ENCODE peak calls at places on chromosomes 4 and X, in six cellular contexts. D, S, L, W, I and E are unnamed samples.

GRCh38 chr4:38980903-38981676 is 51.1 kb downstream of the TMEM156 start:
- DNase-seq in D (no peak), W (no peak), I (no peak), S (no peak), L (no peak), E (no peak)

GRCh38 chr4:170089743-170090666 is at the start of gene AADAT:
- DNase-seq in D (peak), S (peak), W (peak), I (peak), L (no peak), E (peak)

GRCh38 chrX:69231903-69232302 is 66.7 kb upstream of the PJA1 start:
- DNase-seq in I (no peak), W (no peak), L (no peak), D (no peak), S (no peak), E (no peak)

GRCh38 chr4:165612936-165613335 is 234.1 kb downstream of the CPE start:
- DNase-seq in I (no peak), W (no peak), L (no peak), S (no peak), D (no peak), E (no peak)

GRCh38 chr4:185203380-185204237 is at the start of gene CFAP97:
- DNase-seq in D (peak), S (peak), I (peak), L (peak), W (peak), E (peak)

GRCh38 chrX:9534686-9535085 is 69.8 kb downstream of the TBL1X start:
- DNase-seq in W (no peak), S (no peak), I (no peak), L (no peak), D (no peak), E (no peak)

GRCh38 chr4:110854021-110854678 is 231.3 kb upstream of the PITX2 start:
- DNase-seq in W (no peak), D (no peak), S (peak), I (no peak), L (no peak), E (no peak)

GRCh38 chr4:138401330-138401729 is 159.2 kb upstream of the SLC7A11 start:
- DNase-seq in D (no peak), S (no peak), L (no peak), I (no peak), W (no peak), E (no peak)

GRCh38 chr4:8599657-8600056 is 7.1 kb downstream of the CPZ start:
- DNase-seq in L (no peak), S (peak), D (no peak), W (no peak), I (no peak), E (no peak)

GRCh38 chr4:8761167-8761823 is 110.3 kb downstream of the HMX1 start:
- DNase-seq in D (peak), W (no peak), S (peak), I (no peak), L (no peak), E (no peak)

GRCh38 chrX:103927030-103927429 is 35.4 kb upstream of the TMSB15B start:
- DNase-seq in D (no peak), W (no peak), L (no peak), S (no peak), I (no peak), E (no peak)

GRCh38 chrX:114162068-114162735 is 421.7 kb upstream of the HTR2C start:
- DNase-seq in W (peak), S (peak), I (no peak), L (no peak), D (no peak), E (no peak)

GRCh38 chr4:76023381-76023780 is at the start of gene CXCL10:
- DNase-seq in S (no peak), L (no peak), I (no peak), W (no peak), D (no peak), E (no peak)

GRCh38 chr4:152278505-152279301 is 257.2 kb downstream of the FBXW7 start:
- DNase-seq in L (no peak), W (no peak), S (peak), D (peak), I (no peak), E (peak)

GRCh38 chr4:79597266-79597665 is 189.2 kb upstream of the GK2 start:
- DNase-seq in S (no peak), D (no peak), L (no peak), W (no peak), I (no peak), E (no peak)

GRCh38 chr4:110357521-110357920 is 118.4 kb upstream of the ENPEP start:
- DNase-seq in W (no peak), S (no peak), L (no peak), D (no peak), I (no peak), E (no peak)

GRCh38 chrX:134692990-134693389 is 34.7 kb upstream of the PLAC1 start:
- DNase-seq in I (no peak), D (no peak), S (no peak), W (no peak), L (no peak), E (no peak)

GRCh38 chrX:151789179-151789800 is 54.7 kb downstream of the CNGA2 start:
- DNase-seq in I (no peak), S (peak), L (no peak), W (no peak), D (no peak), E (no peak)

GRCh38 chr4:25085621-25086020 is 54.9 kb upstream of the LGI2 start:
- DNase-seq in D (no peak), L (no peak), S (no peak), I (no peak), W (no peak), E (no peak)

GRCh38 chrX:18026171-18026570 is 165.1 kb upstream of the RAI2 start:
- DNase-seq in L (no peak), I (no peak), D (no peak), S (no peak), W (no peak), E (no peak)

GRCh38 chr4:53019485-53020382 is 157.6 kb downstream of the RASL11B start:
- DNase-seq in D (no peak), L (no peak), I (no peak), W (no peak), S (no peak), E (no peak)

GRCh38 chr4:158250321-158250720 is 40.0 kb downstream of the TMEM144 start:
- DNase-seq in L (no peak), S (no peak), I (no peak), W (no peak), D (no peak), E (no peak)

GRCh38 chrX:40285876-40286275 is 188.1 kb upstream of the BCOR start:
- DNase-seq in S (no peak), I (no peak), D (no peak), L (no peak), W (no peak), E (no peak)

GRCh38 chr4:142402925-142403324 is 443.2 kb downstream of the INPP4B start:
- DNase-seq in S (peak), I (no peak), D (no peak), W (no peak), L (no peak), E (no peak)

GRCh38 chr4:4667643-4668081 is 125.8 kb upstream of the STX18 start:
- DNase-seq in D (no peak), W (peak), S (no peak), L (no peak), I (no peak), E (no peak)

GRCh38 chr4:173195708-173196107 is 27.1 kb downstream of the GALNT7 start:
- DNase-seq in S (no peak), D (no peak), I (no peak), L (no peak), W (no peak), E (no peak)

GRCh38 chrX:99398578-99398977 is 1011.5 kb downstream of the PCDH19 start:
- DNase-seq in S (no peak), D (no peak), L (no peak), W (no peak), I (no peak), E (no peak)

GRCh38 chr4:185600801-185601200 is 65.5 kb upstream of the PDLIM3 start:
- DNase-seq in W (no peak), L (no peak), D (no peak), I (no peak), S (no peak), E (no peak)

GRCh38 chrX:132652871-132653270 is 164.0 kb upstream of the MBNL3 start:
- DNase-seq in D (no peak), W (no peak), S (no peak), L (no peak), I (no peak), E (no peak)

GRCh38 chr4:2096073-2096609 is 37.0 kb downstream of the NAT8L start:
- DNase-seq in L (no peak), W (no peak), I (no peak), D (no peak), S (no peak), E (no peak)

GRCh38 chr4:36394352-36394903 is 113.0 kb downstream of the DTHD1 start:
- DNase-seq in S (no peak), W (no peak), I (no peak), L (no peak), D (no peak), E (no peak)

GRCh38 chrX:94057385-94057784 is 383.4 kb downstream of the FAM133A start:
- DNase-seq in S (no peak), L (no peak), W (no peak), I (no peak), D (no peak), E (no peak)

GRCh38 chr4:5836943-5837342 is 55.9 kb downstream of the CRMP1 start:
- DNase-seq in I (no peak), L (no peak), D (no peak), W (no peak), S (peak), E (no peak)

GRCh38 chr4:78513411-78513975 is 38.1 kb upstream of the ANXA3 start:
- DNase-seq in L (no peak), S (no peak), D (no peak), W (no peak), I (no peak), E (no peak)